ENCODE peak calls at places on chromosomes 1 and 21, in four cellular contexts. N, C, D and A are unnamed samples.

GRCh38 chr1:7185721-7186120 is 400.5 kb downstream of the CAMTA1 start:
- DNase-seq in N (no peak), C (no peak), D (no peak), A (no peak)

GRCh38 chr1:26788515-26788785 is 700 bp downstream of the PIGV start:
- DNase-seq in N (no peak), C (no peak), D (no peak), A (no peak)

GRCh38 chr1:212030936-212031528 is 4.3 kb downstream of the INTS7 start:
- DNase-seq in N (no peak), C (no peak), D (no peak), A (peak)

GRCh38 chr1:12658531-12659453 is 14.9 kb downstream of the AADACL4 start:
- DNase-seq in N (peak), C (peak), D (peak), A (peak)

GRCh38 chr1:13600762-13601483 is 17.3 kb downstream of the PDPN start:
- DNase-seq in N (no peak), C (no peak), D (no peak), A (no peak)

GRCh38 chr1:100290291-100290690 is 24.3 kb downstream of the RTCA start:
- DNase-seq in N (no peak), C (no peak), D (no peak), A (no peak)

GRCh38 chr1:87030740-87031400 is 116.4 kb downstream of the HS2ST1 start:
- DNase-seq in N (no peak), C (no peak), D (no peak), A (no peak)

GRCh38 chr21:33339135-33339534 is 14.4 kb downstream of the IFNAR1 start:
- DNase-seq in N (no peak), C (no peak), D (no peak), A (no peak)

GRCh38 chr21:44433791-44434567 is 21.3 kb upstream of the LRRC3 start:
- DNase-seq in N (no peak), C (peak), D (no peak), A (no peak)

GRCh38 chr1:3771108-3772026 is 1.2 kb upstream of the SMIM1 start:
- DNase-seq in N (no peak), C (peak), D (no peak), A (no peak)

GRCh38 chr1:162997499-162998285 is 71.5 kb upstream of the RGS4 start:
- DNase-seq in N (no peak), C (no peak), D (no peak), A (no peak)

GRCh38 chr1:67701876-67702275 is 16.9 kb downstream of the GADD45A start:
- DNase-seq in N (no peak), C (no peak), D (no peak), A (no peak)

GRCh38 chr21:44013380-44014088 is 1.4 kb downstream of the TRAPPC10 start:
- DNase-seq in N (peak), C (no peak), D (peak), A (peak)

GRCh38 chr1:205772607-205773032 is 2.7 kb downstream of the RAB29 start:
- DNase-seq in N (no peak), C (no peak), D (no peak), A (no peak)

GRCh38 chr1:4796161-4796998 is 142.0 kb downstream of the AJAP1 start:
- DNase-seq in N (no peak), C (no peak), D (no peak), A (no peak)

GRCh38 chr1:193069748-193070394 is 10.5 kb downstream of the RO60 start:
- DNase-seq in N (no peak), C (no peak), D (no peak), A (no peak)

GRCh38 chr1:202879128-202879527 is 9.8 kb downstream of the RABIF start:
- DNase-seq in N (no peak), C (no peak), D (no peak), A (no peak)